ENCODE peak calls at places on chromosomes 3 and 15, in eight cellular contexts. One of them, this sample, is unnamed.

GRCh38 chr3:107841864-107842263 is 249.0 kb downstream of the CD47 start:
- DNase-seq in astrocyte: peak
- DNase-seq in CD4-positive, alpha-beta T cell: no peak
- DNase-seq in lower lobe of right lung: no peak
- DNase-seq in transverse colon: no peak
- DNase-seq in neural progenitor cell: no peak
- DNase-seq in body of pancreas: no peak
- DNase-seq in cardiac muscle cell: no peak
- DNase-seq in this sample: no peak

GRCh38 chr3:183959214-183959613 is 58.5 kb downstream of the ABCC5 start:
- DNase-seq in cardiac muscle cell: no peak
- DNase-seq in astrocyte: no peak
- DNase-seq in neural progenitor cell: no peak
- DNase-seq in lower lobe of right lung: no peak
- DNase-seq in body of pancreas: no peak
- DNase-seq in CD4-positive, alpha-beta T cell: no peak
- DNase-seq in transverse colon: peak
- DNase-seq in this sample: peak

GRCh38 chr15:51103330-51103729 is 8.6 kb upstream of the TNFAIP8L3 start:
- DNase-seq in transverse colon: no peak
- DNase-seq in astrocyte: peak
- DNase-seq in CD4-positive, alpha-beta T cell: no peak
- DNase-seq in cardiac muscle cell: no peak
- DNase-seq in neural progenitor cell: no peak
- DNase-seq in lower lobe of right lung: no peak
- DNase-seq in body of pancreas: no peak
- DNase-seq in this sample: no peak

GRCh38 chr15:39888809-39889208 is 31.3 kb downstream of the GPR176 start:
- DNase-seq in cardiac muscle cell: no peak
- DNase-seq in neural progenitor cell: no peak
- DNase-seq in astrocyte: no peak
- DNase-seq in CD4-positive, alpha-beta T cell: no peak
- DNase-seq in transverse colon: no peak
- DNase-seq in lower lobe of right lung: no peak
- DNase-seq in body of pancreas: no peak
- DNase-seq in this sample: no peak

GRCh38 chr15:93274276-93274675 is 185.3 kb upstream of the RGMA start:
- DNase-seq in CD4-positive, alpha-beta T cell: no peak
- DNase-seq in body of pancreas: no peak
- DNase-seq in transverse colon: no peak
- DNase-seq in neural progenitor cell: peak
- DNase-seq in astrocyte: no peak
- DNase-seq in lower lobe of right lung: no peak
- DNase-seq in cardiac muscle cell: no peak
- DNase-seq in this sample: no peak

GRCh38 chr3:175512700-175513099 is 653.6 kb downstream of the NAALADL2 start:
- DNase-seq in lower lobe of right lung: no peak
- DNase-seq in neural progenitor cell: peak
- DNase-seq in body of pancreas: no peak
- DNase-seq in astrocyte: no peak
- DNase-seq in transverse colon: no peak
- DNase-seq in CD4-positive, alpha-beta T cell: no peak
- DNase-seq in cardiac muscle cell: no peak
- DNase-seq in this sample: no peak

GRCh38 chr15:47367991-47368390 is 349.3 kb upstream of the SEMA6D start:
- DNase-seq in transverse colon: no peak
- DNase-seq in CD4-positive, alpha-beta T cell: no peak
- DNase-seq in astrocyte: no peak
- DNase-seq in neural progenitor cell: no peak
- DNase-seq in lower lobe of right lung: no peak
- DNase-seq in body of pancreas: no peak
- DNase-seq in cardiac muscle cell: no peak
- DNase-seq in this sample: no peak

GRCh38 chr15:84908564-84908963 is 24.1 kb downstream of the SLC28A1 start:
- DNase-seq in astrocyte: no peak
- DNase-seq in CD4-positive, alpha-beta T cell: no peak
- DNase-seq in lower lobe of right lung: no peak
- DNase-seq in transverse colon: no peak
- DNase-seq in neural progenitor cell: no peak
- DNase-seq in cardiac muscle cell: no peak
- DNase-seq in body of pancreas: no peak
- DNase-seq in this sample: no peak

GRCh38 chr3:10772230-10773161 is 43.5 kb upstream of the SLC6A11 start:
- DNase-seq in CD4-positive, alpha-beta T cell: no peak
- DNase-seq in neural progenitor cell: peak
- DNase-seq in astrocyte: no peak
- DNase-seq in body of pancreas: no peak
- DNase-seq in cardiac muscle cell: no peak
- DNase-seq in lower lobe of right lung: no peak
- DNase-seq in transverse colon: no peak
- DNase-seq in this sample: peak

GRCh38 chr3:56855856-56856538 is 54.2 kb upstream of the ARHGEF3 start:
- DNase-seq in cardiac muscle cell: peak
- DNase-seq in transverse colon: peak
- DNase-seq in CD4-positive, alpha-beta T cell: peak
- DNase-seq in astrocyte: no peak
- DNase-seq in neural progenitor cell: peak
- DNase-seq in lower lobe of right lung: peak
- DNase-seq in body of pancreas: no peak
- DNase-seq in this sample: no peak

GRCh38 chr3:53170325-53171108 is 9.5 kb downstream of the PRKCD start:
- DNase-seq in body of pancreas: no peak
- DNase-seq in transverse colon: peak
- DNase-seq in neural progenitor cell: no peak
- DNase-seq in astrocyte: no peak
- DNase-seq in CD4-positive, alpha-beta T cell: no peak
- DNase-seq in lower lobe of right lung: peak
- DNase-seq in cardiac muscle cell: no peak
- DNase-seq in this sample: no peak

GRCh38 chr3:19215427-19215826 is 67.1 kb downstream of the KCNH8 start:
- DNase-seq in cardiac muscle cell: no peak
- DNase-seq in neural progenitor cell: no peak
- DNase-seq in body of pancreas: no peak
- DNase-seq in lower lobe of right lung: no peak
- DNase-seq in transverse colon: no peak
- DNase-seq in astrocyte: no peak
- DNase-seq in CD4-positive, alpha-beta T cell: no peak
- DNase-seq in this sample: no peak

GRCh38 chr3:86986666-86987420 is 4.1 kb downstream of the VGLL3 start:
- DNase-seq in astrocyte: peak
- DNase-seq in body of pancreas: no peak
- DNase-seq in neural progenitor cell: no peak
- DNase-seq in transverse colon: no peak
- DNase-seq in CD4-positive, alpha-beta T cell: no peak
- DNase-seq in lower lobe of right lung: no peak
- DNase-seq in cardiac muscle cell: no peak
- DNase-seq in this sample: no peak

GRCh38 chr15:51129513-51130197 is 34.9 kb upstream of the TNFAIP8L3 start:
- DNase-seq in cardiac muscle cell: no peak
- DNase-seq in neural progenitor cell: no peak
- DNase-seq in lower lobe of right lung: no peak
- DNase-seq in body of pancreas: no peak
- DNase-seq in CD4-positive, alpha-beta T cell: no peak
- DNase-seq in transverse colon: peak
- DNase-seq in astrocyte: no peak
- DNase-seq in this sample: no peak

GRCh38 chr3:188829577-188829976 is 342.2 kb upstream of the TPRG1 start:
- DNase-seq in transverse colon: no peak
- DNase-seq in lower lobe of right lung: no peak
- DNase-seq in cardiac muscle cell: peak
- DNase-seq in astrocyte: no peak
- DNase-seq in CD4-positive, alpha-beta T cell: no peak
- DNase-seq in body of pancreas: no peak
- DNase-seq in neural progenitor cell: no peak
- DNase-seq in this sample: no peak

DNA sequence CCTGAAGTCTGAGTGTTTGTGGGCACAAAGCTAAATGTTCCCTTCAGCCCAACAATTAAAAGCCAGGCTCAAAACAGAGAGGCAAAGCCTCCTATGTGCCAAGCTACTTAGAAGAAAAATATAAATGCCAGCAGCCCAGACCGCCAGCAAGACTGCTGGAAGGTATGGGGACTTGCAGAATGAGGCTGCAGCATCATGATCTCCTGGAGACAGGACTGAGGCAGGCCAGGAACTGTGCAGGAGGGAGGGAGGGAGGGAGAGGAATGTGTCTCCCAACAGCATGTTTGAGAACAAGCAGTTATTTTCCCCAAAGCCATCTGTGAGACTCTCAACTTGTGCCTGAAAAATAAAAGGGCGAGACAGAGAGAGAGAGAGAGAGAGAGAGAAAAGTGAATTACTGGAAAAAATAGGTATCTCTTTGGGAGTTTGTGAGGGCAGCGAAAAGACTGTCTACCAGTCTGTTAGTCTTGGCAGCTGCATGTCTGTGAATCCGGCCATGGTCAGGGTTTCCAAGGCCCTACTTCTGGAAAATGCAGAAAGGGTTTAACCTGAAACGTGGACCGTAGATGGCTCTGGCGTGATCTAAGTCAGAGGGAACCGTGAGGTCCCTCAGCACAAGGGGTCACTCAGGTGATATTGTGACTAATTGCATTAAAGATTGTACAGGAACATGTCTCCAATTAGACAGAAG is 139.7 kb upstream of the COL8A1 start:
- DNase-seq in transverse colon: no peak
- DNase-seq in neural progenitor cell: no peak
- DNase-seq in cardiac muscle cell: no peak
- DNase-seq in lower lobe of right lung: no peak
- DNase-seq in CD4-positive, alpha-beta T cell: no peak
- DNase-seq in body of pancreas: no peak
- DNase-seq in astrocyte: no peak
- DNase-seq in this sample: no peak
- TF ChIP-seq CTCF in transverse colon: no peak
- TF ChIP-seq CTCF in neural progenitor cell: no peak
- TF ChIP-seq CTCF in cardiac muscle cell: no peak
- TF ChIP-seq CTCF in lower lobe of right lung: no peak
- TF ChIP-seq CTCF in CD4-positive, alpha-beta T cell: no peak
- TF ChIP-seq CTCF in body of pancreas: no peak
- TF ChIP-seq CTCF in astrocyte: no peak
- TF ChIP-seq CTCF in this sample: no peak

DNA sequence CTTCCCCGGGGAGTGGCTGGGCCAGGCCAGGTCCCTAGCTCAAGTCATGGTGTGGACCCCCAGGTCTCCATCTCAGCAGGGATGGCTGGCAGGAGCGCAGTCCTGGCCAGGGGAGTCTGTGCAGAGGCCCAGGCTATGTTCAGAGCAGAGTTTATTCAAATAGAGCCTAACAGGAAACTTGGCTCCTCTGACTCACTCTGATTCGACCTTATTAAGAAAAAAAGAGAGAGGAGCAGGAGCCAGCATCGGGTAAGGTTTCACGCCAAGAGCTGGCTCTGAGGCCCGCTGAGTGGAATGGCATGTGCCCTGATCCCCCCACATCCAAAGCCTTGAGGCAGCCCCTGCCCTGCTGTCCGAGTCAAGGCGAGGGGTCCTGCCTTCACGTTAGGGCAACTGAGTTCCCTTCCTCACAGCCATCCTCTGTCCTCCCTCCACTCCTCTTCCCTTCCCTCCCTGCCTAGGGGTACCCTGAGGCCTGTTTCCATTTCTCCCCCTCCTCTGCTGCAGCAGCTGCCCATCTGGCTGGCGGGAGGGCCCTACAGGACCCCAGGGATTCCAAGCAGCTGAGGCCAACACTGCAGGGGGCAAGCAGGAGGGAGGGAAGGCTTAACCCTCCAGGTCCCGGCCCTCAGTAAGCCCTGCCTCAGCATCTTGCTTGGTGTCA is 1.9 kb upstream of the LOXL1 start:
- DNase-seq in astrocyte: peak
- DNase-seq in CD4-positive, alpha-beta T cell: no peak
- DNase-seq in cardiac muscle cell: no peak
- DNase-seq in body of pancreas: no peak
- DNase-seq in transverse colon: no peak
- DNase-seq in lower lobe of right lung: peak
- DNase-seq in neural progenitor cell: peak
- DNase-seq in this sample: peak
- H3K27ac ChIP-seq in astrocyte: peak
- H3K27ac ChIP-seq in CD4-positive, alpha-beta T cell: peak
- H3K27ac ChIP-seq in cardiac muscle cell: no peak
- H3K27ac ChIP-seq in body of pancreas: peak
- H3K27ac ChIP-seq in transverse colon: peak
- H3K27ac ChIP-seq in lower lobe of right lung: peak
- H3K27ac ChIP-seq in neural progenitor cell: no peak
- H3K27ac ChIP-seq in this sample: peak

GRCh38 chr3:161884830-161885229 is 388.2 kb downstream of the OTOL1 start:
- DNase-seq in cardiac muscle cell: no peak
- DNase-seq in neural progenitor cell: no peak
- DNase-seq in astrocyte: no peak
- DNase-seq in transverse colon: no peak
- DNase-seq in body of pancreas: no peak
- DNase-seq in CD4-positive, alpha-beta T cell: no peak
- DNase-seq in lower lobe of right lung: no peak
- DNase-seq in this sample: no peak

GRCh38 chr3:161893972-161894371 is 397.4 kb downstream of the OTOL1 start:
- DNase-seq in astrocyte: peak
- DNase-seq in neural progenitor cell: no peak
- DNase-seq in cardiac muscle cell: no peak
- DNase-seq in lower lobe of right lung: no peak
- DNase-seq in transverse colon: no peak
- DNase-seq in CD4-positive, alpha-beta T cell: no peak
- DNase-seq in body of pancreas: no peak
- DNase-seq in this sample: no peak

DNA sequence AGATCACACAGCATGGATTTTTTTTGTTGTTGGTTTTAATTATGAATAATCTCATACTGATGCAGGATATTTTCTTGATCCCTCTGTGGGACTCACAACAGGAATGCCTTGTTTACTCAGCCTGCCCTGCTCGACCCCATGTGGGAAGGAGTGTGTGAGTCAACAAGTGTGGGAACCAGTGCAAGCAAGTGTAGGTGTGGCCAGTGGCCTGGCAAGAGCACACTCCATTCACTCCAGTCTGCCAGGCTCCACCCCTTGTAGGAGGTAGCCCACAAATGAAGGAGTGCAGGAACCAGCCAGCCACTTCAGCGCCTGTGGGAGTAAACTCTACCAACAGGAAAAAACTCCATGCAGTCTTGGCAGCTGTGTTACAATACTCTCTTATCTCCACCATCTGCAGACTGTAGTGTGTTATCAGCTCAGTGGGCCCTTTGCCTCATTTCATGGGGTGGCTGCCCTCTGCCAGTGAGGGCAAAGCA is 393.6 kb downstream of the OTOL1 start:
- DNase-seq in body of pancreas: no peak
- DNase-seq in neural progenitor cell: no peak
- DNase-seq in CD4-positive, alpha-beta T cell: no peak
- DNase-seq in astrocyte: peak
- DNase-seq in transverse colon: peak
- DNase-seq in lower lobe of right lung: peak
- DNase-seq in cardiac muscle cell: no peak
- DNase-seq in this sample: peak
- TF ChIP-seq CTCF in body of pancreas: no peak
- TF ChIP-seq CTCF in neural progenitor cell: no peak
- TF ChIP-seq CTCF in CD4-positive, alpha-beta T cell: no peak
- TF ChIP-seq CTCF in astrocyte: no peak
- TF ChIP-seq CTCF in transverse colon: no peak
- TF ChIP-seq CTCF in lower lobe of right lung: no peak
- TF ChIP-seq CTCF in cardiac muscle cell: no peak
- TF ChIP-seq CTCF in this sample: no peak

DNA sequence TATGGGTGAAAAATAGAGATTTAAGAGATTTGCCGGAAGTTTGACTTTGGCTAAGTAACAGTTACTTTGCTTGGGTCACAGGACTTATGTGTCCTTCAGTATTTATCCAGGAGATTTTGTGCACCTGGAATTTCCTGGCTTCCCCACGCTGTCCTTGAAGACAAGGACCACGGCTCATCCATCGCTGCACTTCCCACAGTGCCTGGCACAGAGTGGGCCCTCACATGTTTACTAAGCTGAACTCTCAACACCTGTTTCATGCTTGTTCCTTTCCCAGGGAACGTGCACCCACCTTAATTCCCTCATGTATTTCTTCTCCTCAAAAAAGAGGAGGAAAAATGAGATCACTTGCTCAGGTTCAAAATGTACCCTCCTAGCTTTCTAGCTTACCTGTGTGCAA is 32.0 kb downstream of the CA12 start:
- DNase-seq in astrocyte: no peak
- DNase-seq in lower lobe of right lung: no peak
- DNase-seq in neural progenitor cell: no peak
- DNase-seq in transverse colon: no peak
- DNase-seq in body of pancreas: peak
- DNase-seq in CD4-positive, alpha-beta T cell: no peak
- DNase-seq in cardiac muscle cell: no peak
- DNase-seq in this sample: no peak
- H3K27ac ChIP-seq in astrocyte: no peak
- H3K27ac ChIP-seq in lower lobe of right lung: no peak
- H3K27ac ChIP-seq in neural progenitor cell: no peak
- H3K27ac ChIP-seq in transverse colon: no peak
- H3K27ac ChIP-seq in body of pancreas: peak
- H3K27ac ChIP-seq in CD4-positive, alpha-beta T cell: no peak
- H3K27ac ChIP-seq in cardiac muscle cell: no peak
- H3K27ac ChIP-seq in this sample: peak